ENCODE peak calls at places on chromosomes 4 and X, in ten cellular contexts. Q, B, S, K, C, J, N, G, Z and T are unnamed samples.
A peak's percentile ranks its signal among the peaks of the same experiment; 100 is the strongest.

GRCh38 chr4:7103599-7104365 is 35.9 kb upstream of the GRPEL1 start:
- DNase-seq in J (peak; percentile 65), N (no peak), Z (peak; percentile 61), B (no peak), C (peak; percentile 28), Q (peak; percentile 89), G (peak; percentile 79), S (peak; percentile 91), K (peak; percentile 28), T (peak; percentile 28)

GRCh38 chr4:24657768-24658617 is 73.6 kb upstream of the DHX15 start:
- DNase-seq in K (peak; percentile 52), S (no peak), G (no peak), Q (peak; percentile 63), Z (peak; percentile 34), B (no peak), J (peak; percentile 50), C (peak; percentile 51), N (no peak), T (peak; percentile 53)

GRCh38 chr4:33302298-33302697 is 2582.1 kb downstream of the PCDH7 start:
- DNase-seq in J (no peak), G (no peak), Q (no peak), Z (no peak), B (no peak), S (no peak), N (no peak), K (no peak), C (no peak), T (no peak)

GRCh38 chr4:111717916-111718315 is 427.3 kb upstream of the FAM241A start:
- DNase-seq in C (no peak), Q (no peak), J (no peak), S (no peak), Z (no peak), N (no peak), K (no peak), B (peak; percentile 5), G (peak; percentile 22), T (no peak)

GRCh38 chr4:8599657-8600056 is 7.1 kb downstream of the CPZ start:
- DNase-seq in Z (no peak), Q (no peak), C (no peak), B (no peak), S (no peak), J (no peak), N (no peak), K (peak; percentile 82), G (peak; percentile 43), T (no peak)

GRCh38 chr4:182547435-182547834 is 304.2 kb downstream of the TENM3 start:
- DNase-seq in N (no peak), S (no peak), K (no peak), G (no peak), Q (no peak), J (no peak), B (no peak), Z (no peak), C (no peak), T (no peak)

GRCh38 chrX:154019061-154019621 is 561 bp downstream of the IRAK1 start:
- DNase-seq in S (no peak), N (no peak), G (no peak), J (no peak), Z (no peak), Q (no peak), B (no peak), K (no peak), C (no peak), T (no peak)

GRCh38 chr4:110198472-110199419 is at the start of gene ELOVL6:
- DNase-seq in N (peak; percentile 77), S (peak; percentile 79), Q (peak; percentile 51), G (peak; percentile 55), J (peak; percentile 48), K (peak; percentile 72), C (peak; percentile 35), B (peak; percentile 28), Z (peak; percentile 56), T (peak; percentile 73)

GRCh38 chrX:30513284-30513683 is 64.3 kb downstream of the TASL start:
- DNase-seq in S (no peak), N (no peak), K (no peak), Z (no peak), J (no peak), B (no peak), C (no peak), Q (no peak), G (no peak), T (no peak)

GRCh38 chr4:17109126-17109525 is 210.7 kb upstream of the LDB2 start:
- DNase-seq in G (no peak), Z (no peak), Q (no peak), J (peak; percentile 31), B (no peak), N (no peak), K (no peak), C (no peak), S (no peak), T (no peak)

GRCh38 chr4:31192372-31192771 is 472.2 kb downstream of the PCDH7 start:
- DNase-seq in Q (no peak), B (no peak), K (no peak), Z (no peak), G (no peak), C (no peak), N (no peak), J (no peak), S (no peak), T (no peak)

GRCh38 chr4:88144866-88145300 is 13.6 kb downstream of the ABCG2 start:
- DNase-seq in K (no peak), Z (no peak), G (no peak), N (no peak), B (no peak), C (no peak), S (no peak), J (no peak), Q (no peak), T (no peak)

GRCh38 chrX:117972681-117973080 is 143.9 kb downstream of the KLHL13 start:
- DNase-seq in K (peak; percentile 40), B (no peak), Q (no peak), G (no peak), S (no peak), C (no peak), J (no peak), Z (no peak), N (no peak), T (no peak)

GRCh38 chr4:164866817-164867490 is 10.0 kb upstream of the APELA start:
- DNase-seq in J (no peak), K (no peak), N (peak; percentile 63), S (no peak), B (no peak), Q (no peak), G (no peak), Z (no peak), C (no peak), T (no peak)

GRCh38 chr4:147924604-147925412 is 192.9 kb downstream of the ARHGAP10 start:
- DNase-seq in N (peak; percentile 13), Q (peak; percentile 35), S (no peak), C (peak; percentile 4), B (peak; percentile 32), G (no peak), J (no peak), K (peak; percentile 40), Z (no peak), T (no peak)

GRCh38 chr4:2591189-2591588 is 54.7 kb downstream of the FAM193A start:
- DNase-seq in S (no peak), K (peak; percentile 43), J (no peak), B (no peak), Z (peak; percentile 13), N (peak; percentile 33), Q (no peak), C (no peak), G (no peak), T (no peak)

GRCh38 chrX:630922-631496 is 418 bp downstream of the SHOX start:
- DNase-seq in N (no peak), B (no peak), Q (no peak), K (no peak), S (peak; percentile 41), G (no peak), C (no peak), J (no peak), Z (no peak), T (no peak)

GRCh38 chr4:2303686-2304320 is 41.9 kb upstream of the MXD4 start:
- DNase-seq in N (no peak), Z (no peak), J (no peak), B (no peak), Q (no peak), G (no peak), C (no peak), S (peak; percentile 56), K (no peak), T (no peak)

GRCh38 chrX:11437642-11438379 is 144.6 kb downstream of the AMELX start:
- DNase-seq in B (no peak), K (peak; percentile 55), J (peak; percentile 24), Z (no peak), G (no peak), Q (peak; percentile 31), C (no peak), S (no peak), N (no peak), T (no peak)

GRCh38 chrX:55161581-55161980 is 58.6 kb upstream of the PAGE5 start:
- DNase-seq in K (no peak), B (no peak), G (no peak), J (no peak), Z (no peak), C (no peak), S (no peak), Q (no peak), N (no peak), T (no peak)

GRCh38 chrX:16778545-16778944 is 7.7 kb upstream of the TXLNG start:
- DNase-seq in N (no peak), C (no peak), Q (no peak), B (no peak), S (no peak), G (no peak), K (peak; percentile 16), Z (no peak), J (no peak), T (no peak)

GRCh38 chr4:128573781-128574508 is 235.6 kb upstream of the JADE1 start:
- DNase-seq in Q (peak; percentile 59), J (no peak), C (peak; percentile 83), G (no peak), S (no peak), K (peak; percentile 91), B (no peak), Z (no peak), N (no peak), T (no peak)
- TF ChIP-seq POLR2A in Q (peak; percentile 58), J (no peak), C (no peak), G (no peak), S (no peak), K (no peak), B (no peak), Z (no peak), N (no peak), T (no peak)

GRCh38 chr4:151325320-151326246 is at the start of gene SH3D19:
- DNase-seq in G (peak; percentile 77), Q (peak; percentile 78), K (peak; percentile 19), S (peak; percentile 89), N (no peak), C (peak; percentile 61), J (peak; percentile 71), Z (peak; percentile 55), B (peak; percentile 58), T (no peak)
- TF ChIP-seq POLR2A in G (peak; percentile 71), Q (peak; percentile 68), K (no peak), S (peak; percentile 35), N (no peak), C (peak; percentile 52), J (no peak), Z (peak; percentile 69), B (peak; percentile 74), T (peak; percentile 88)

GRCh38 chr4:106315968-106316772 is at the start of the genes AIMP1 and TBCK:
- DNase-seq in J (peak; percentile 89), Q (peak; percentile 91), C (peak; percentile 52), B (peak; percentile 81), K (peak; percentile 90), G (peak; percentile 85), Z (peak; percentile 92), N (peak; percentile 75), S (peak; percentile 93), T (peak; percentile 88)
- TF ChIP-seq POLR2A in J (peak; percentile 73), Q (peak; percentile 94), C (peak; percentile 63), B (peak; percentile 57), K (peak; percentile 88), G (peak; percentile 58), Z (peak; percentile 57), N (peak; percentile 98), S (peak; percentile 81), T (peak; percentile 76)

GRCh38 chrX:52995135-52995973 is 37.0 kb upstream of the FAM156A start:
- DNase-seq in B (peak; percentile 89), N (peak; percentile 68), S (peak; percentile 97), C (peak; percentile 89), Z (peak; percentile 87), Q (peak; percentile 95), K (peak; percentile 94), G (peak; percentile 92), J (peak; percentile 92), T (peak; percentile 96)
- TF ChIP-seq POLR2A in B (no peak), N (no peak), S (no peak), C (peak; percentile 28), Z (no peak), Q (peak; percentile 42), K (no peak), G (no peak), J (no peak), T (peak; percentile 18)